ENCODE peak calls at places on chromosomes 12 and 14, in four cellular contexts. Y is A549, T is HFF-Myc, N is tibial nerve. G is an unnamed sample.
A peak's percentile ranks its signal among the peaks of the same experiment; 100 is the strongest.

GRCh38 chr12:18323159-18323558 is 61.8 kb downstream of the PIK3C2G start:
- DNase-seq in Y (no peak), T (peak; percentile 9), N (no peak), G (peak; percentile 11)

GRCh38 chr14:104392001-104392395 is 187.6 kb upstream of the C14orf180 start:
- DNase-seq in T (no peak), Y (no peak), N (no peak), G (no peak)

GRCh38 chr14:50784683-50785505 is 46.1 kb downstream of the NIN start:
- DNase-seq in T (no peak), Y (no peak), N (no peak), G (no peak)

GRCh38 chr12:118061876-118062791 is 1.2 kb upstream of the WSB2 start:
- DNase-seq in N (peak; percentile 32), T (no peak), Y (peak; percentile 74), G (no peak)

GRCh38 chr12:93197067-93197593 is 180.6 kb upstream of the NUDT4 start:
- DNase-seq in N (no peak), T (no peak), Y (peak; percentile 24), G (no peak)

GRCh38 chr12:99146730-99147129 is 500.8 kb upstream of the GARIN6 start:
- DNase-seq in N (no peak), T (no peak), Y (no peak), G (no peak)

GRCh38 chr14:50607181-50607580 is 47.2 kb downstream of the ATL1 start:
- DNase-seq in Y (no peak), T (no peak), N (no peak), G (peak; percentile 53)

GRCh38 chr12:111645433-111645832 is 40.3 kb downstream of the BRAP start:
- DNase-seq in T (no peak), Y (peak; percentile 12), N (no peak), G (no peak)

GRCh38 chr14:57823015-57823660 is 42.8 kb downstream of the SLC35F4 start:
- DNase-seq in Y (no peak), N (no peak), T (no peak), G (no peak)

GRCh38 chr12:69388371-69388770 is 28.8 kb downstream of the YEATS4 start:
- DNase-seq in Y (peak; percentile 68), N (no peak), T (peak; percentile 52), G (peak; percentile 65)

GRCh38 chr14:51822499-51822898 is 37.9 kb upstream of the GNG2 start:
- DNase-seq in N (no peak), Y (no peak), T (no peak), G (no peak)

GRCh38 chr12:45973526-45973925 is 16.8 kb downstream of the SCAF11 start:
- DNase-seq in N (no peak), Y (no peak), T (no peak), G (no peak)

GRCh38 chr12:131210506-131211278 is 257.0 kb downstream of the ADGRD1 start:
- DNase-seq in Y (no peak), T (no peak), N (no peak), G (no peak)

GRCh38 chr14:60631842-60632241 is 17.4 kb downstream of the SIX1 start:
- DNase-seq in T (no peak), Y (no peak), N (no peak), G (no peak)

GRCh38 chr12:114669501-114670256 is 14.3 kb downstream of the TBX3 start:
- DNase-seq in T (no peak), Y (no peak), N (no peak), G (no peak)

GRCh38 chr12:49920241-49920914 is 16.7 kb upstream of the FAIM2 start:
- DNase-seq in N (no peak), Y (no peak), T (no peak), G (no peak)

GRCh38 chr12:109458086-109458485 is 19.0 kb downstream of the KCTD10 start:
- DNase-seq in N (no peak), T (no peak), Y (no peak), G (no peak)

GRCh38 chr14:93520053-93520607 is 89.4 kb downstream of the UNC79 start:
- DNase-seq in T (no peak), Y (peak; percentile 6), N (no peak), G (no peak)

GRCh38 chr14:63896278-63896720 is 43.5 kb downstream of the SYNE2 start:
- DNase-seq in T (no peak), Y (peak; percentile 55), N (peak; percentile 70), G (peak; percentile 99)

GRCh38 chr12:107134558-107134957 is 41.2 kb upstream of the CRY1 start:
- DNase-seq in N (no peak), T (peak; percentile 6), Y (peak; percentile 71), G (no peak)

GRCh38 chr12:127245437-127245836 is 1021.5 kb upstream of the TMEM132C start:
- DNase-seq in Y (no peak), T (no peak), N (no peak), G (peak; percentile 20)

GRCh38 chr12:44835641-44836379 is 40.3 kb downstream of the NELL2 start:
- DNase-seq in N (no peak), T (no peak), Y (no peak), G (no peak)

GRCh38 chr12:124694250-124694649 is 126.8 kb upstream of the NCOR2 start:
- DNase-seq in T (no peak), N (no peak), Y (no peak), G (no peak)

GRCh38 chr14:29310757-29311156 is 544.2 kb downstream of the FOXG1 start:
- DNase-seq in N (no peak), Y (no peak), T (peak; percentile 12), G (peak; percentile 23)

GRCh38 chr14:22469541-22470303 is 119.3 kb downstream of the DAD1 start:
- DNase-seq in Y (no peak), N (no peak), T (no peak), G (no peak)

GRCh38 chr12:51326762-51327439 is 2.9 kb upstream of the BIN2 start:
- DNase-seq in N (peak; percentile 41), Y (peak; percentile 42), T (no peak), G (no peak)

GRCh38 chr14:30551460-30551859 is 7.5 kb upstream of the G2E3 start:
- DNase-seq in T (no peak), Y (no peak), N (no peak), G (no peak)

GRCh38 chr12:108768591-108769500 is 37.5 kb upstream of the CORO1C start:
- DNase-seq in Y (peak; percentile 71), N (no peak), T (no peak), G (no peak)

GRCh38 chr14:31879661-31880348 is 197.3 kb upstream of the ARHGAP5 start:
- DNase-seq in N (no peak), T (no peak), Y (no peak), G (no peak)

GRCh38 chr12:105378821-105379400 is 48.4 kb downstream of the C12orf75 start:
- DNase-seq in T (no peak), N (no peak), Y (peak; percentile 48), G (no peak)

GRCh38 chr12:93447555-93448265 is 6.0 kb upstream of the UBE2N start:
- DNase-seq in T (no peak), Y (no peak), N (no peak), G (no peak)

DNA sequence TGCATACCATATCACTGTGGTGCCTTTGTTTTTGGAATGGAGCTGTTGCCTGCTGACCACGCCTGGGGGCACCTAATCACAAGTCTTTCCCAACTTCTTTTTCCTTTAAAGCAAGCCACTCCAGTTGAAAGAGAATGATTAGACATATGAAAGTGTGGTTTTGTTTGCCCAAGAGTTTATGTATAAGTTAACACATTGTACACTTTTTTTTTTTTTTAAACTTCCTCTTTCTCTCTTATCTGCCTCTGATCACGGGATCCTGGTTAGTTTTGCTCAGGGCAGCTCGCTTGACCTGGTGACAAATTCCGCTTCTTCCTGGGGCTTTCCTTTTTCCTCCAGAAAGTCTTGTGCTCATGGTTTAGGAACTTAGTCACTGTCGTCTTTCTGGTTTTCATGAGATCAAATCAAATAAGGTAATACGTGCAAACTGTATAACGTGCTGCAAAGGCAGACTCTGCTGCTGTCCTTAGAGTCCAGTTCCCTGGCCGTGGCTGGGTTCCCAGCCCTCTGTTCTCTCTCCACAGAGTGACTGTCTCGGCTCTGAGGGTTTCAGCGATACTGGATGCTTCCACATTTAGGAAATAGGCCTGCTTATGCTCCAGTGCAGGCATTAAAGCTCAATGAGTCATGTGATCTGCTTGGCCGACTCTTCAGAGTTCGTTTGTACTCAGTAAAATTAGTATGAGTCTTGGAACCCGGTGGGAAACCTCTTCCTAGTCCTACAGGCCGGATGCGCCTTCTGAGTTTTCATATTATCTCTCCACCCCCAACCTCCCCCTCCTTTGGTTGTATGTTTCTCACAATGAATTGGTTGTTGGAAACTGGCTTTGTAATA is 15.2 kb downstream of the RASSF3 start:
- DNase-seq in T (peak; percentile 67), N (peak; percentile 23), Y (peak; percentile 92), G (peak; percentile 69)
- TF ChIP-seq CTCF in T (no peak), N (no peak), Y (peak; percentile 7), G (no peak)

DNA sequence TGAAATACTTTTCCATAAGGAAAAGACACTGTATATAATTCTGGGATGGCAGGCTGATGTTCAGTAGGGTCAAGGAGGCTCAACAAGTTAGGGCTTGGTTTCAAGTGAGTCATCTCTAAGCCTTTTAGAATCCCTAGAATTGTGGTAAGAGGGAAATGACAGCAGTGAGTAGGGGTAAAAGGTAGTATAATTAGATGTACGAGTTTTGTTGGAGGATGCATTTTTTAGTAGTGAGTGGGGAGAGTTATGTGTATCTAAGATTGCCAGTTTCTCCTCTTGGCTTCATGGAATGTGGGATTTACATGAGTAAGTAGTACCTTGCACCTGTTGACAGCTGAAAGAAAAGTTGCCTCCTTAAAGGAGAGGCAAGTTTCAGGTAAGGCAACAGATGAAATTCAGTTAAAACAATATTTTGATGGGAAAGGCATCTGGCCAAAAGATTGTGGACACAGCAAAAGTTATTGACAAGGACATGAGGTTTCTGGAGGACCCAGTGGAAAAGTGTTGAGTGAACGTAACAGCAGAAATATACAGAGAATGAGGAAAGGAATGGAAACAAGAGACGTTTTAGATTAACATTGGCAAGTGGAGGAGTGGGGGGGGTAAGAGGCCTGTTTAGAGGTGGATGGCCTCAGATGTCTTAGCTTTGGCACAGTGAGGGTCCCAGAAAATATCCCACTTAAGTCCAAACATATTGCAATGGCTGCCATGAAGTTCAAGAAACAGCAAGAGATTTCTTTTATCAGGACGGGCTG is 21.8 kb downstream of the LMO3 start:
- DNase-seq in N (no peak), T (no peak), Y (no peak), G (no peak)
- H3K4me3 ChIP-seq in N (no peak overlapping the region), T (no peak overlapping the region), Y (no peak overlapping the region), G (no peak overlapping the region)

GRCh38 chr12:53221203-53222076 is 10.6 kb downstream of the RARG start:
- DNase-seq in Y (peak; percentile 75), N (no peak), T (no peak), G (no peak)
- TF ChIP-seq CTCF in Y (peak; percentile 51), N (peak; percentile 14), T (no peak), G (no peak)

DNA sequence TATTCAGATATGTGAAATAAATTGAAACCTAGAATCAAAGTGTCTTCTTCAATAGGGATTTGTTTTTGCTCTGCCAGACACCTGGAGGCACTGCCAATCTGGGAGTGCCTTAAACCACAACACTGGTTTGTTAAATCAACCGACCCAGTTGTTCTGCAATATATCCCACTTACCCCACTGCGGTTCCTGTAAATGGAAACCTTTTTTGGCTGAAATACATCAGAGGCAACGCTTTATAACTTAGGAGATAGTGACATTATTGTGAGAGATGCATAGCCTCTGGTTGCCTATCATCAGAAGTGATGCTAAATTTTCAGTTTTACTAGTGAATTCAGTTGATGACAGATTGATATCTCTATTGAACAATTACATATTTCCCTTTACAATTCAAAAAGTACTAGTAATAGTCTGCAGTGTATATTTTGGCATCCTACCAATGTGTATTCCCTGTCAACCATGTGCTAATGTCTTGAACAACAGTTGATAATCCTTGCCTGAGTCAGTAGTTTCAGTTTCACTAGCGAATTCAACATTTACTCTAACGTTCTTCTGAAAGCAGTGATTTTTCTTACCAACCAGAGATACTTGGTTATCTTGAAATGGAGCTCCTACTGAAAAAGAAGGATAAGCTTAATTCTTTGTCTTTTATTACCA is 30.5 kb downstream of the PPP2R5C start:
- DNase-seq in N (no peak), Y (no peak), T (no peak), G (peak; percentile 31)
- H3K4me3 ChIP-seq in N (peak overlapping the region; percentile 24), Y (no peak overlapping the region), T (no peak overlapping the region), G (no peak overlapping the region)